ENCODE peak calls at places on chromosomes 2 and 18, in ten cellular contexts. One of them, this sample, is unnamed.

GRCh38 chr2:216064014-216064630 is 17.5 kb downstream of the PECR start:
- DNase-seq in aorta: no peak
- DNase-seq in esophagus squamous epithelium: no peak
- DNase-seq in naive thymus-derived CD4-positive, alpha-beta T cell: no peak
- DNase-seq in SK-N-SH: no peak
- DNase-seq in AG04450: no peak
- DNase-seq in A549: no peak
- DNase-seq in colonic mucosa: no peak
- DNase-seq in left ventricle myocardium inferior: no peak
- DNase-seq in brain microvascular endothelial cell: no peak
- DNase-seq in this sample: no peak

GRCh38 chr2:15938803-15939555 is 1.4 kb upstream of the MYCN start:
- DNase-seq in AG04450: no peak
- DNase-seq in A549: no peak
- DNase-seq in left ventricle myocardium inferior: no peak
- DNase-seq in SK-N-SH: no peak
- DNase-seq in esophagus squamous epithelium: no peak
- DNase-seq in aorta: no peak
- DNase-seq in brain microvascular endothelial cell: no peak
- DNase-seq in naive thymus-derived CD4-positive, alpha-beta T cell: no peak
- DNase-seq in colonic mucosa: no peak
- DNase-seq in this sample: no peak

GRCh38 chr2:200454839-200455801 is 54.7 kb downstream of the KCTD18 start:
- DNase-seq in colonic mucosa: no peak
- DNase-seq in aorta: no peak
- DNase-seq in A549: peak; percentile 33
- DNase-seq in left ventricle myocardium inferior: no peak
- DNase-seq in SK-N-SH: no peak
- DNase-seq in naive thymus-derived CD4-positive, alpha-beta T cell: no peak
- DNase-seq in AG04450: no peak
- DNase-seq in brain microvascular endothelial cell: peak; percentile 39
- DNase-seq in esophagus squamous epithelium: no peak
- DNase-seq in this sample: no peak

GRCh38 chr2:208269091-208269490 is 3.0 kb downstream of the PIKFYVE start:
- DNase-seq in A549: peak; percentile 12
- DNase-seq in SK-N-SH: no peak
- DNase-seq in left ventricle myocardium inferior: no peak
- DNase-seq in aorta: no peak
- DNase-seq in AG04450: no peak
- DNase-seq in colonic mucosa: no peak
- DNase-seq in esophagus squamous epithelium: no peak
- DNase-seq in naive thymus-derived CD4-positive, alpha-beta T cell: no peak
- DNase-seq in brain microvascular endothelial cell: no peak
- DNase-seq in this sample: no peak

GRCh38 chr2:172772637-172773036 is 37.0 kb downstream of the RAPGEF4 start:
- DNase-seq in esophagus squamous epithelium: no peak
- DNase-seq in AG04450: peak; percentile 80
- DNase-seq in A549: peak; percentile 16
- DNase-seq in naive thymus-derived CD4-positive, alpha-beta T cell: no peak
- DNase-seq in brain microvascular endothelial cell: peak; percentile 13
- DNase-seq in left ventricle myocardium inferior: no peak
- DNase-seq in colonic mucosa: no peak
- DNase-seq in aorta: no peak
- DNase-seq in SK-N-SH: no peak
- DNase-seq in this sample: no peak

GRCh38 chr2:12151716-12152115 is 405.3 kb downstream of the LPIN1 start:
- DNase-seq in SK-N-SH: no peak
- DNase-seq in AG04450: no peak
- DNase-seq in aorta: no peak
- DNase-seq in brain microvascular endothelial cell: no peak
- DNase-seq in left ventricle myocardium inferior: no peak
- DNase-seq in naive thymus-derived CD4-positive, alpha-beta T cell: no peak
- DNase-seq in A549: no peak
- DNase-seq in esophagus squamous epithelium: no peak
- DNase-seq in colonic mucosa: no peak
- DNase-seq in this sample: no peak

GRCh38 chr2:25838152-25838756 is 40.0 kb downstream of the ASXL2 start:
- DNase-seq in colonic mucosa: no peak
- DNase-seq in SK-N-SH: no peak
- DNase-seq in left ventricle myocardium inferior: no peak
- DNase-seq in brain microvascular endothelial cell: no peak
- DNase-seq in naive thymus-derived CD4-positive, alpha-beta T cell: no peak
- DNase-seq in AG04450: no peak
- DNase-seq in A549: no peak
- DNase-seq in esophagus squamous epithelium: no peak
- DNase-seq in aorta: no peak
- DNase-seq in this sample: no peak

GRCh38 chr2:201204655-201205515 is 21.9 kb downstream of the CASP10 start:
- DNase-seq in colonic mucosa: no peak
- DNase-seq in brain microvascular endothelial cell: no peak
- DNase-seq in A549: no peak
- DNase-seq in aorta: no peak
- DNase-seq in naive thymus-derived CD4-positive, alpha-beta T cell: no peak
- DNase-seq in AG04450: no peak
- DNase-seq in esophagus squamous epithelium: no peak
- DNase-seq in SK-N-SH: no peak
- DNase-seq in left ventricle myocardium inferior: no peak
- DNase-seq in this sample: no peak

GRCh38 chr18:80009661-80010550 is 21.5 kb upstream of the TXNL4A start:
- DNase-seq in AG04450: peak; percentile 85
- DNase-seq in aorta: peak; percentile 89
- DNase-seq in colonic mucosa: no peak
- DNase-seq in left ventricle myocardium inferior: peak; percentile 75
- DNase-seq in A549: peak; percentile 82
- DNase-seq in esophagus squamous epithelium: no peak
- DNase-seq in naive thymus-derived CD4-positive, alpha-beta T cell: no peak
- DNase-seq in brain microvascular endothelial cell: peak; percentile 93
- DNase-seq in SK-N-SH: no peak
- DNase-seq in this sample: peak; percentile 66

GRCh38 chr2:153057743-153058142 is 339.3 kb downstream of the ARL6IP6 start:
- DNase-seq in colonic mucosa: no peak
- DNase-seq in left ventricle myocardium inferior: no peak
- DNase-seq in aorta: no peak
- DNase-seq in SK-N-SH: no peak
- DNase-seq in A549: no peak
- DNase-seq in AG04450: no peak
- DNase-seq in brain microvascular endothelial cell: no peak
- DNase-seq in naive thymus-derived CD4-positive, alpha-beta T cell: no peak
- DNase-seq in esophagus squamous epithelium: no peak
- DNase-seq in this sample: no peak

DNA sequence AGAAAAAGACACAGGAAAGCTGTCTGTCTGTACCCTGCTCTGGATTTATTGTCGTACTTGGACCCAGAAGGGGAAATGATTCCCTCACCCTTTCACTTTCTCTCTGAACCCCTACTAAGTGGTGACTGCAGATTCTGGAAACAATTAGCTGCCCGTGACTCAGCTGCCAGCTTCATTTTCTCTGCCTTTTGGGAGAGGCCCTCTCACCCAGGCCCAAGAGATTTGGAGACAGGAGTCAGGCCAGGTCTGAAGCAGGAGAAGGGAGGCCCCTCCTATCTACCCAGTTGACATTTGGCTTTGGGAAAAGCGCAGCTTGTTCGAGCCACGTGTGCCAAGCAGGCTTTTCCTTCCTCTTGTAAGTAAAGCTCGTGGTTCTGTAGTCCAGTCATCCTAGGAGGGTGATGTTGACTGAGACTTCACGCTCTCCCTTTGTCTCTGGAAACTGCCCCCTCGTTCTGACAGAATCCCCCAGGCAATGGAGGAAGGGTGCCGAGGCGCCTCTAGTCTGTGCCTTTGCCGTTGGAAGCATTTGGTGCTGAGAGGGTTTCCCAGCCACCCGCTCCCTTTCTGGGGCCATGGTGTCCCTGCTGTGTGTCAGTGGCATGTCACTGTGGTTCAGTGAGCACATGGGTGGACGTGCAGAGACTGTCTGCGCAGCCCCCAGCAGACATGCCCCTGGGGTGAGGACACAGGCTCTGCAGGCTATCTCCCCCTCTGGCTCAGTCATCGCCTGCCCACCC is 8.6 kb downstream of the OXER1 start:
- DNase-seq in SK-N-SH: peak; percentile 56
- DNase-seq in aorta: peak; percentile 66
- DNase-seq in A549: no peak
- DNase-seq in brain microvascular endothelial cell: no peak
- DNase-seq in colonic mucosa: no peak
- DNase-seq in naive thymus-derived CD4-positive, alpha-beta T cell: no peak
- DNase-seq in AG04450: no peak
- DNase-seq in left ventricle myocardium inferior: no peak
- DNase-seq in esophagus squamous epithelium: no peak
- DNase-seq in this sample: no peak
- H3K27ac ChIP-seq in SK-N-SH: peak overlapping the region; percentile 25
- H3K27ac ChIP-seq in aorta: no peak overlapping the region
- H3K27ac ChIP-seq in A549: no peak overlapping the region
- H3K27ac ChIP-seq in brain microvascular endothelial cell: no peak overlapping the region
- H3K27ac ChIP-seq in colonic mucosa: no peak overlapping the region
- H3K27ac ChIP-seq in naive thymus-derived CD4-positive, alpha-beta T cell: no peak overlapping the region
- H3K27ac ChIP-seq in AG04450: no peak overlapping the region
- H3K27ac ChIP-seq in left ventricle myocardium inferior: no peak overlapping the region
- H3K27ac ChIP-seq in esophagus squamous epithelium: peak overlapping the region; percentile 23
- H3K27ac ChIP-seq in this sample: no peak overlapping the region

DNA sequence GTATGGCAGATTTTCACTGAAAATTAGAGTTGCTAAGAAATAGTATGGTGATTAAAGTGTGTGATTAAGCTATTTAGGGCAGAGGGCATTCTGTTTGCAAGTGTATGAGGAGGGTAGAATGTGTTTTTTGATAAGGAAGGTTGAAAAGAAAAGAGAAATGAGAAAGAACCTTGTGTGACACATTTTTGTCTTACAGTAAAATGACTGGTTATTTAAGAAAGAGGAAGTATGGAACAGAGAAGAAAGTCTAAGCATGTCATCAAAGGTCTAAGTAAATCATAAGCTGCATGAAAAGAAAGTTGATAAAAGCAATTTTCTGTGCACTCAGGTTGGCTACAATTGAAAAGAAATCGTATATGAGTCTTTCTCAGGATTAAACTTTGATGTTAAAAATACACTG is 5.2 kb upstream of the RSAD2 start:
- DNase-seq in esophagus squamous epithelium: no peak
- DNase-seq in left ventricle myocardium inferior: no peak
- DNase-seq in brain microvascular endothelial cell: no peak
- DNase-seq in AG04450: no peak
- DNase-seq in colonic mucosa: no peak
- DNase-seq in aorta: no peak
- DNase-seq in SK-N-SH: no peak
- DNase-seq in A549: no peak
- DNase-seq in naive thymus-derived CD4-positive, alpha-beta T cell: no peak
- DNase-seq in this sample: no peak
- H3K27ac ChIP-seq in esophagus squamous epithelium: no peak overlapping the region
- H3K27ac ChIP-seq in left ventricle myocardium inferior: no peak overlapping the region
- H3K27ac ChIP-seq in brain microvascular endothelial cell: no peak overlapping the region
- H3K27ac ChIP-seq in AG04450: no peak overlapping the region
- H3K27ac ChIP-seq in colonic mucosa: no peak overlapping the region
- H3K27ac ChIP-seq in aorta: no peak overlapping the region
- H3K27ac ChIP-seq in SK-N-SH: no peak overlapping the region
- H3K27ac ChIP-seq in A549: no peak overlapping the region
- H3K27ac ChIP-seq in naive thymus-derived CD4-positive, alpha-beta T cell: no peak overlapping the region
- H3K27ac ChIP-seq in this sample: no peak overlapping the region

DNA sequence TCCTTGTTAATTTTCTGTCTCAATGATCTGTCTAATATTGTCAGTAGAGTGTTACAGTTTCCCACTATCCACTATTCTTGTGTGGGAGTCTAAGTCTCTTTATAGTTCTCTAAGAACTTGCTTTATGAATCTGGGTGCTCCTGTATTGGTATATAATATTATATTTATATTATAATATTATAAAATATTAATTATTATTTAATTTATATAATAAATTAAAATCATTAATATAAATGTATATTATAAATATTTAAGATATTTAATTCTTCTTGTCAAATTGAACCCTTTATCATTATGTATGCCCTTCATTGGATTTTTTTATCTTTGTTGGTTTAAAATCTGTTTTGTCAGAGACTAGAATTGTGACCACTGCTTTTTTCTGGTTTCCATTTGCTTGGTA is 1950.2 kb upstream of the LRRTM1 start:
- DNase-seq in SK-N-SH: no peak
- DNase-seq in brain microvascular endothelial cell: no peak
- DNase-seq in A549: no peak
- DNase-seq in AG04450: no peak
- DNase-seq in left ventricle myocardium inferior: no peak
- DNase-seq in esophagus squamous epithelium: no peak
- DNase-seq in colonic mucosa: no peak
- DNase-seq in aorta: no peak
- DNase-seq in naive thymus-derived CD4-positive, alpha-beta T cell: no peak
- DNase-seq in this sample: no peak
- H3K27ac ChIP-seq in SK-N-SH: no peak overlapping the region
- H3K27ac ChIP-seq in brain microvascular endothelial cell: no peak overlapping the region
- H3K27ac ChIP-seq in A549: no peak overlapping the region
- H3K27ac ChIP-seq in AG04450: no peak overlapping the region
- H3K27ac ChIP-seq in left ventricle myocardium inferior: no peak overlapping the region
- H3K27ac ChIP-seq in esophagus squamous epithelium: no peak overlapping the region
- H3K27ac ChIP-seq in colonic mucosa: no peak overlapping the region
- H3K27ac ChIP-seq in aorta: no peak overlapping the region
- H3K27ac ChIP-seq in naive thymus-derived CD4-positive, alpha-beta T cell: no peak overlapping the region
- H3K27ac ChIP-seq in this sample: no peak overlapping the region

GRCh38 chr2:68732036-68732435 is 2.6 kb upstream of the ARHGAP25 start:
- DNase-seq in esophagus squamous epithelium: no peak
- DNase-seq in aorta: peak; percentile 60
- DNase-seq in A549: no peak
- DNase-seq in colonic mucosa: no peak
- DNase-seq in SK-N-SH: no peak
- DNase-seq in brain microvascular endothelial cell: no peak
- DNase-seq in AG04450: no peak
- DNase-seq in left ventricle myocardium inferior: no peak
- DNase-seq in naive thymus-derived CD4-positive, alpha-beta T cell: no peak
- DNase-seq in this sample: peak; percentile 25

GRCh38 chr2:68734176-68734575 is 435 bp upstream of the ARHGAP25 start:
- DNase-seq in brain microvascular endothelial cell: no peak
- DNase-seq in A549: no peak
- DNase-seq in left ventricle myocardium inferior: no peak
- DNase-seq in SK-N-SH: no peak
- DNase-seq in colonic mucosa: no peak
- DNase-seq in AG04450: no peak
- DNase-seq in esophagus squamous epithelium: no peak
- DNase-seq in naive thymus-derived CD4-positive, alpha-beta T cell: no peak
- DNase-seq in aorta: no peak
- DNase-seq in this sample: no peak

GRCh38 chr2:68733365-68733764 is 1.2 kb upstream of the ARHGAP25 start:
- DNase-seq in left ventricle myocardium inferior: no peak
- DNase-seq in SK-N-SH: no peak
- DNase-seq in brain microvascular endothelial cell: no peak
- DNase-seq in naive thymus-derived CD4-positive, alpha-beta T cell: no peak
- DNase-seq in A549: no peak
- DNase-seq in colonic mucosa: no peak
- DNase-seq in AG04450: no peak
- DNase-seq in esophagus squamous epithelium: no peak
- DNase-seq in aorta: no peak
- DNase-seq in this sample: no peak

GRCh38 chr2:68730828-68731227 is 3.8 kb upstream of the ARHGAP25 start:
- DNase-seq in AG04450: no peak
- DNase-seq in colonic mucosa: no peak
- DNase-seq in A549: peak; percentile 17
- DNase-seq in esophagus squamous epithelium: no peak
- DNase-seq in SK-N-SH: no peak
- DNase-seq in brain microvascular endothelial cell: no peak
- DNase-seq in naive thymus-derived CD4-positive, alpha-beta T cell: no peak
- DNase-seq in left ventricle myocardium inferior: no peak
- DNase-seq in aorta: no peak
- DNase-seq in this sample: no peak

DNA sequence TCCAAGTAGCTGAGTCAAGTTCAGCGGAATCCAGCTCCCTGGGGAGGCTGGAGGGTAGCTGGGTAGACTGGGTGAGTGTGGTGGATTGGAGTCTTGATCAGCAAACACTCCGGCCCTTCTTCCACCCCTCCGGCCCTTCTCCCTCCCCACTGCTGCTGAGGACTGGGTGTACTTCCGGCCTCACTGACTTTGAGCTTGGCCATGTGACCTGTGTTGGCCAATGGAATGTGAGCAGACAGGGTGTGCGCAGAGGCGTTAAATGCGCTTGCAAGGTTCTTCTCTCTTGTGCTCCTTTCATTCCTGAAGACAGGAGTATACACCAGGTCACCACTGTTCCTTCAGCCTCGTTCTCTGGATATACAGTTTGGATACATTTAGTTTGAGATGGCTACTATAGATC is 2.1 kb upstream of the ARHGAP25 start:
- DNase-seq in AG04450: no peak
- DNase-seq in naive thymus-derived CD4-positive, alpha-beta T cell: no peak
- DNase-seq in left ventricle myocardium inferior: no peak
- DNase-seq in brain microvascular endothelial cell: no peak
- DNase-seq in esophagus squamous epithelium: no peak
- DNase-seq in SK-N-SH: no peak
- DNase-seq in aorta: no peak
- DNase-seq in A549: no peak
- DNase-seq in colonic mucosa: no peak
- DNase-seq in this sample: no peak
- H3K27ac ChIP-seq in AG04450: no peak overlapping the region
- H3K27ac ChIP-seq in naive thymus-derived CD4-positive, alpha-beta T cell: no peak overlapping the region
- H3K27ac ChIP-seq in left ventricle myocardium inferior: no peak overlapping the region
- H3K27ac ChIP-seq in brain microvascular endothelial cell: no peak overlapping the region
- H3K27ac ChIP-seq in esophagus squamous epithelium: peak overlapping the region; percentile 53
- H3K27ac ChIP-seq in SK-N-SH: no peak overlapping the region
- H3K27ac ChIP-seq in aorta: no peak overlapping the region
- H3K27ac ChIP-seq in A549: no peak overlapping the region
- H3K27ac ChIP-seq in colonic mucosa: no peak overlapping the region
- H3K27ac ChIP-seq in this sample: peak overlapping the region; percentile 42

This sample was measured in heart right ventricle.